ENCODE peak calls at places on chromosomes 7 and 10, in four cellular contexts. One of them, this sample, is unnamed.

GRCh38 chr10:110200518-110200917 is 6.9 kb upstream of the MXI1 start:
- DNase-seq in ascending aorta: no peak
- DNase-seq in stomach: no peak
- DNase-seq in effector memory CD4-positive, alpha-beta T cell: no peak
- DNase-seq in this sample: no peak

GRCh38 chr7:131919920-131920709 is 363.7 kb upstream of the PODXL start:
- DNase-seq in ascending aorta: peak; percentile 34
- DNase-seq in effector memory CD4-positive, alpha-beta T cell: no peak
- DNase-seq in stomach: no peak
- DNase-seq in this sample: no peak

GRCh38 chr7:141585592-141586510 is 34.6 kb downstream of the AGK start:
- DNase-seq in effector memory CD4-positive, alpha-beta T cell: no peak
- DNase-seq in ascending aorta: no peak
- DNase-seq in stomach: no peak
- DNase-seq in this sample: no peak

GRCh38 chr7:88399036-88399435 is 92.3 kb upstream of the STEAP4 start:
- DNase-seq in stomach: no peak
- DNase-seq in ascending aorta: no peak
- DNase-seq in effector memory CD4-positive, alpha-beta T cell: no peak
- DNase-seq in this sample: no peak

GRCh38 chr7:133275441-133276105 is 22.7 kb downstream of the EXOC4 start:
- DNase-seq in effector memory CD4-positive, alpha-beta T cell: no peak
- DNase-seq in ascending aorta: no peak
- DNase-seq in stomach: no peak
- DNase-seq in this sample: no peak

GRCh38 chr7:120442838-120443237 is 169.9 kb downstream of the KCND2 start:
- DNase-seq in ascending aorta: no peak
- DNase-seq in effector memory CD4-positive, alpha-beta T cell: no peak
- DNase-seq in stomach: no peak
- DNase-seq in this sample: no peak

GRCh38 chr7:78039791-78040776 is 241.5 kb downstream of the PHTF2 start:
- DNase-seq in effector memory CD4-positive, alpha-beta T cell: peak; percentile 30
- DNase-seq in stomach: peak; percentile 31
- DNase-seq in ascending aorta: no peak
- DNase-seq in this sample: peak; percentile 16

GRCh38 chr7:93117852-93118530 is at the start of gene SAMD9:
- DNase-seq in ascending aorta: peak; percentile 71
- DNase-seq in stomach: peak; percentile 51
- DNase-seq in effector memory CD4-positive, alpha-beta T cell: peak; percentile 58
- DNase-seq in this sample: peak; percentile 56

GRCh38 chr7:35878356-35878755 is 77.5 kb downstream of the SEPTIN7 start:
- DNase-seq in stomach: no peak
- DNase-seq in effector memory CD4-positive, alpha-beta T cell: no peak
- DNase-seq in ascending aorta: no peak
- DNase-seq in this sample: no peak

GRCh38 chr10:43251664-43252165 is 15.2 kb downstream of the RASGEF1A start:
- DNase-seq in ascending aorta: peak; percentile 51
- DNase-seq in stomach: no peak
- DNase-seq in effector memory CD4-positive, alpha-beta T cell: no peak
- DNase-seq in this sample: no peak

GRCh38 chr10:73816917-73817729 is 5.7 kb upstream of the NDST2 start:
- DNase-seq in ascending aorta: no peak
- DNase-seq in effector memory CD4-positive, alpha-beta T cell: no peak
- DNase-seq in stomach: no peak
- DNase-seq in this sample: peak; percentile 55

GRCh38 chr7:55050286-55050685 is 31.5 kb downstream of the EGFR start:
- DNase-seq in stomach: no peak
- DNase-seq in ascending aorta: no peak
- DNase-seq in effector memory CD4-positive, alpha-beta T cell: no peak
- DNase-seq in this sample: no peak

GRCh38 chr10:88318803-88319202 is 264.3 kb downstream of the RNLS start:
- DNase-seq in effector memory CD4-positive, alpha-beta T cell: no peak
- DNase-seq in ascending aorta: no peak
- DNase-seq in stomach: no peak
- DNase-seq in this sample: no peak

GRCh38 chr10:69866688-69867461 is 65.2 kb downstream of the COL13A1 start:
- DNase-seq in effector memory CD4-positive, alpha-beta T cell: no peak
- DNase-seq in stomach: peak; percentile 36
- DNase-seq in ascending aorta: no peak
- DNase-seq in this sample: peak; percentile 53

DNA sequence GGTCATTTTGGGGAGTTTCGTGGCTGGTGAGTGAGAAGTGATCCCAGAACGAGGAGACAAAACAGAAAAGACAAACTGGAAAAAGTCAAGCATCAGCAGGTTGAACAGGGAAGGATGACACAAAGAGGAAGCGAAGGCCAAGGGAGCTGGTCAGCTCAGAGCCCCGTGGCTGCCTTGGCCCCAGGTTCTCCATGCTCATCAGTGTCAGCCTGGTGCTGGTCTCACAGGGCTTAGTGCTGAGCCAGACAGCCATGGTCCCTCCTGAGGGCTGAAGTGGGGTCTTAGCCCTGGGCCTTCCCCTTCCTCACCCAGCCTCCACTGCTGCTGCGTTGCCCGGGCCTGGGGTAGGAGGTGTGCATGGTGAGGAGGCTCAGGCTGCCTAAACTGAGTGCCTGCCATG is 183.6 kb downstream of the PFKFB3 start:
- DNase-seq in effector memory CD4-positive, alpha-beta T cell: no peak
- DNase-seq in ascending aorta: no peak
- DNase-seq in stomach: no peak
- DNase-seq in this sample: no peak
- H3K9me3 ChIP-seq in effector memory CD4-positive, alpha-beta T cell: peaks cover 5% of the 10 kb centered on the region
- H3K9me3 ChIP-seq in ascending aorta: no peaks in the 10 kb centered on the region
- H3K9me3 ChIP-seq in stomach: peaks cover 29% of the 10 kb centered on the region
- H3K9me3 ChIP-seq in this sample: no peaks in the 10 kb centered on the region

DNA sequence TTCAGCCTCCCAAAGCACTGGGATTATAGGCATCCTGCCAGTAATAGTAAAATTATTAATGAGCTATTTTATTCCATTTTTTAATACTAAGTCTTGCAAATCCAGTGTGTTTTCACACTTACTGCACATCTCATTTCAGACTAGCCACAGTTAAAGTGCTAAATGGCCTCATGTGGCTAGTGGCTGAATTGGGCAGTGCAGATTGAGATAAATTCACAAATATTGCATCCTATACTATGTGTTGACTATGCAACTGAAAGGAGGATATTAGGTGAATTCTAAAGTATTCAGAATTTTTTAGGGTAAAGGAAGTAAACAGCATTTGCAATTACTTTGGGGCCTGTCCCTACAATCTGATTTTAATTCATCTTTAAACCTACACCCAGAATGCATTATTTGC is 10.2 kb downstream of the APBB1IP start:
- DNase-seq in effector memory CD4-positive, alpha-beta T cell: no peak
- DNase-seq in stomach: no peak
- DNase-seq in ascending aorta: no peak
- DNase-seq in this sample: no peak
- H3K4me1 ChIP-seq in effector memory CD4-positive, alpha-beta T cell: peaks cover 45% of the 10 kb centered on the region
- H3K4me1 ChIP-seq in stomach: no peaks in the 10 kb centered on the region
- H3K4me1 ChIP-seq in ascending aorta: no peaks in the 10 kb centered on the region
- H3K4me1 ChIP-seq in this sample: no peaks in the 10 kb centered on the region

GRCh38 chr10:52438119-52438518 is 124.0 kb downstream of the DKK1 start:
- DNase-seq in effector memory CD4-positive, alpha-beta T cell: no peak
- DNase-seq in ascending aorta: no peak
- DNase-seq in stomach: no peak
- DNase-seq in this sample: no peak

GRCh38 chr10:52443419-52444388 is 129.6 kb downstream of the DKK1 start:
- DNase-seq in ascending aorta: no peak
- DNase-seq in effector memory CD4-positive, alpha-beta T cell: no peak
- DNase-seq in stomach: no peak
- DNase-seq in this sample: no peak

GRCh38 chr10:52446391-52446790 is 132.3 kb downstream of the DKK1 start:
- DNase-seq in stomach: no peak
- DNase-seq in ascending aorta: no peak
- DNase-seq in effector memory CD4-positive, alpha-beta T cell: no peak
- DNase-seq in this sample: no peak

GRCh38 chr10:52440612-52441285 is 126.7 kb downstream of the DKK1 start:
- DNase-seq in stomach: no peak
- DNase-seq in ascending aorta: no peak
- DNase-seq in effector memory CD4-positive, alpha-beta T cell: no peak
- DNase-seq in this sample: no peak

DNA sequence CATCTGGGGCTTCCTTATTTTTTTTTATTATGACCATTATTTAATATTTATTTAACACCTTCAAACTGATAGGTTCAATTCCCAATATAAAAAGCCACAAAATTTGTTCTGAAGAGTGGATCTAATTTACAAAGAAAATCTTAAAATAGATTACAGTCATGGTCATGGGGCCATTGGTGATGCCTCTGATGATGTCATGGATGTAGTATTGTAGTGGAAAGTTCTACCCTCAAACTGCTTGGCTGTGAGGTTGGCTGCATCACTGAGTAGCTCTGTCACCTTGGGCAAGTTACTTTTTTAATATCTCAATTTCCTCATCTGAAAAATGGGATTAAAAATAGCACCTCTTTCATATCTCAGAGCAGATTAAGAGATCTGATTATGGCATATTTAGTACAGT is 128.5 kb downstream of the DKK1 start:
- DNase-seq in stomach: no peak
- DNase-seq in ascending aorta: no peak
- DNase-seq in effector memory CD4-positive, alpha-beta T cell: no peak
- DNase-seq in this sample: no peak
- H3K9me3 ChIP-seq in stomach: no peaks in the 10 kb centered on the region
- H3K9me3 ChIP-seq in ascending aorta: no peaks in the 10 kb centered on the region
- H3K9me3 ChIP-seq in effector memory CD4-positive, alpha-beta T cell: no peaks in the 10 kb centered on the region
- H3K9me3 ChIP-seq in this sample: no peaks in the 10 kb centered on the region

GRCh38 chr10:132232981-132233380 is 46.2 kb downstream of the DPYSL4 start:
- DNase-seq in ascending aorta: no peak
- DNase-seq in stomach: no peak
- DNase-seq in effector memory CD4-positive, alpha-beta T cell: no peak
- DNase-seq in this sample: no peak

GRCh38 chr10:132231656-132232552 is 45.2 kb downstream of the DPYSL4 start:
- DNase-seq in effector memory CD4-positive, alpha-beta T cell: no peak
- DNase-seq in ascending aorta: no peak
- DNase-seq in stomach: no peak
- DNase-seq in this sample: no peak

GRCh38 chr10:132234860-132235259 is 48.1 kb downstream of the DPYSL4 start:
- DNase-seq in ascending aorta: no peak
- DNase-seq in stomach: no peak
- DNase-seq in effector memory CD4-positive, alpha-beta T cell: no peak
- DNase-seq in this sample: no peak

GRCh38 chr10:132232553-132232949 is 45.8 kb downstream of the DPYSL4 start:
- DNase-seq in stomach: no peak
- DNase-seq in effector memory CD4-positive, alpha-beta T cell: no peak
- DNase-seq in ascending aorta: no peak
- DNase-seq in this sample: no peak

DNA sequence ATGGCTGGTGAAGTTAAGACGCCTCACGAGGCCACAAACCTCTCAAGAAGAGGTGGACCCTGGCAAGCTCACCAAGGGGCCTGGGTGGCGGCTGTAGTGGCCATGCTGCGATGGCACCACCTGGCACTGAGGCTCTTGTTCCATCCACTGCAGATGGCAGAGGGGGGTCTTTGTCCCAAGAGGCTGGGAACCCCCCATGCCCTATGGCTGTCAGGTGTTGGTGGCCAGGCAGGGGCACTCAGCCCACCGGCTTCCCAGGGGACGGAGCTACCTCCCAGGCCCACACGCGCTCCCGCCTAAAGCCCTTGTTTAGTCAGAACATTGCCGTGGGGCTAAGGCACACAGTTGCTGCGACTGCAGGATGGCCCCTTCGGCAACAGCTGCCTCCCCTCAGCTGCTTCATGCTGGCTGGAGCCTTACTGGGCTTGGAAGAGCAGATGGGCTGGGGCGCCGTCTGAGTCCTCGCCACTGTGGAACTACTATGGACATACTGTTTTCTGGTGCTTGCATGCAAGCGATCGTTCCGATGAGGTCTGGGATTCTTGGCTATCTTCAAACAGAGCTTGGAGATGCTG is 46.8 kb downstream of the DPYSL4 start:
- DNase-seq in ascending aorta: no peak
- DNase-seq in effector memory CD4-positive, alpha-beta T cell: no peak
- DNase-seq in stomach: no peak
- DNase-seq in this sample: no peak
- H3K4me1 ChIP-seq in ascending aorta: no peaks in the 10 kb centered on the region
- H3K4me1 ChIP-seq in effector memory CD4-positive, alpha-beta T cell: peaks cover 6% of the 10 kb centered on the region
- H3K4me1 ChIP-seq in stomach: peaks cover 14% of the 10 kb centered on the region
- H3K4me1 ChIP-seq in this sample: no peaks in the 10 kb centered on the region

GRCh38 chr10:38159007-38159406 is 64.9 kb downstream of the ZNF37A start:
- DNase-seq in ascending aorta: no peak
- DNase-seq in stomach: no peak
- DNase-seq in effector memory CD4-positive, alpha-beta T cell: no peak
- DNase-seq in this sample: no peak

DNA sequence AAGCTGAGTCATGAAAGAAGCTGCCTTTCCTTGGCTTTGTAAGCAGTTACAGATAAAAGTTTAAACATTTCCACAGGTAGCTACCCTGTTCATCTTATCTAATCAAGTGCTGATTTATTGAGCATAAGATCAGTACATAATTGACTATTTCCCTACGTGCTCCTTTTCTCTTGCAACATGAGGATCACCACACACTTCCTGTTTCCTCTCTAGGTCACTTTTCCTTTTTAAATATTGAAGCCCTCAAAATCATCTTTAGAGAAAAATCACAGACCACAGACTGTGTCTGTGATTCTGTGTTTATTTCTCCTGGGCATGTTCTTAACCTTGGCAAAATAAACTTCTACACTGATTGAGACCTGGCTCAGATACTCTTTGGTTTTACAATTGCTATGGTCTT is 69.5 kb downstream of the ZNF37A start:
- DNase-seq in ascending aorta: no peak
- DNase-seq in stomach: no peak
- DNase-seq in effector memory CD4-positive, alpha-beta T cell: no peak
- DNase-seq in this sample: no peak
- H3K9me3 ChIP-seq in ascending aorta: no peaks in the 10 kb centered on the region
- H3K9me3 ChIP-seq in stomach: peaks cover 34% of the 10 kb centered on the region
- H3K9me3 ChIP-seq in effector memory CD4-positive, alpha-beta T cell: no peaks in the 10 kb centered on the region
- H3K9me3 ChIP-seq in this sample: no peaks in the 10 kb centered on the region